ENCODE peak calls at places on chromosome 14, in five cellular contexts. L is omental fat pad, J is GM23248, T is AG08395, S is AML-193. P is an unnamed sample.
A peak's percentile ranks its signal among the peaks of the same experiment; 100 is the strongest.

GRCh38 chr14:69692542-69693053 is 74.3 kb upstream of the SRSF5 start:
- DNase-seq in S (no peak), J (no peak), T (no peak), L (no peak), P (no peak)

GRCh38 chr14:71320734-71321555 is 413.7 kb downstream of the PCNX1 start:
- DNase-seq in L (no peak), T (peak; percentile 72), J (peak; percentile 88), S (no peak), P (peak; percentile 69)

GRCh38 chr14:105011312-105011990 is 9.4 kb downstream of the CDCA4 start:
- DNase-seq in J (no peak), S (no peak), T (no peak), L (no peak), P (no peak)

GRCh38 chr14:28356819-28357218 is 409.8 kb upstream of the FOXG1 start:
- DNase-seq in T (no peak), L (no peak), J (no peak), S (no peak), P (no peak)

GRCh38 chr14:25108959-25109358 is 59.0 kb upstream of the STXBP6 start:
- DNase-seq in S (no peak), L (no peak), T (no peak), J (no peak), P (no peak)

GRCh38 chr14:78530078-78530477 is 359.9 kb downstream of the NRXN3 start:
- DNase-seq in J (peak; percentile 41), T (no peak), L (no peak), S (peak; percentile 4), P (no peak)

GRCh38 chr14:58873228-58873953 is 235.6 kb downstream of the DACT1 start:
- DNase-seq in S (no peak), L (no peak), J (no peak), T (no peak), P (no peak)

GRCh38 chr14:99258884-99259283 is 13.1 kb downstream of the BCL11B start:
- DNase-seq in S (no peak), J (no peak), T (no peak), L (no peak), P (no peak)

GRCh38 chr14:60652674-60653387 is 3.6 kb upstream of the SIX1 start:
- DNase-seq in T (no peak), J (no peak), L (no peak), S (no peak), P (no peak)

GRCh38 chr14:93045965-93046695 is 69.6 kb downstream of the ITPK1 start:
- DNase-seq in T (peak; percentile 87), L (no peak), J (peak; percentile 78), S (no peak), P (no peak)

GRCh38 chr14:63478024-63478423 is 65.2 kb downstream of the PPP2R5E start:
- DNase-seq in L (no peak), S (no peak), T (no peak), J (no peak), P (no peak)

GRCh38 chr14:88166616-88167015 is 156.5 kb downstream of the KCNK10 start:
- DNase-seq in J (peak; percentile 29), T (no peak), S (no peak), L (no peak), P (no peak)

GRCh38 chr14:64232944-64233343 is 61.2 kb downstream of the ESR2 start:
- DNase-seq in L (no peak), S (no peak), T (no peak), J (no peak), P (no peak)

GRCh38 chr14:66495214-66496098 is 9.3 kb downstream of the CCDC196 start:
- DNase-seq in S (peak; percentile 54), J (peak; percentile 72), T (peak; percentile 68), L (no peak), P (peak; percentile 83)

GRCh38 chr14:48792376-48793024 is 793.7 kb downstream of the RPS29 start:
- DNase-seq in L (no peak), S (no peak), J (no peak), T (no peak), P (no peak)

GRCh38 chr14:74934476-74935339 is 11.6 kb upstream of the RPS6KL1 start:
- DNase-seq in T (no peak), S (no peak), J (no peak), L (no peak), P (no peak)

GRCh38 chr14:99573000-99573330 is 31.0 kb downstream of the CCDC85C start:
- DNase-seq in S (no peak), T (no peak), L (no peak), J (no peak), P (no peak)

GRCh38 chr14:65290830-65291229 is 121.7 kb upstream of the FUT8 start:
- DNase-seq in L (no peak), J (peak; percentile 95), S (no peak), T (peak; percentile 92), P (no peak)

GRCh38 chr14:105074601-105075053 is 9.4 kb upstream of the GPR132 start:
- DNase-seq in S (no peak), T (no peak), J (no peak), L (no peak), P (no peak)

GRCh38 chr14:58730793-58731464 is 93.2 kb downstream of the DACT1 start:
- DNase-seq in L (no peak), T (peak; percentile 48), S (no peak), J (peak; percentile 73), P (no peak)

GRCh38 chr14:60845523-60845922 is 111.0 kb downstream of the MNAT1 start:
- DNase-seq in J (no peak), L (no peak), T (no peak), S (peak; percentile 47), P (no peak)

GRCh38 chr14:95507701-95508103 is 8.7 kb downstream of the SYNE3 start:
- DNase-seq in T (peak; percentile 86), L (no peak), J (peak; percentile 86), S (peak; percentile 21), P (no peak)